ENCODE peak calls at places on chromosomes 12 and 14, in nine cellular contexts. C is heart left ventricle; A is tibial artery; W is CD8-positive, alpha-beta T cell; T is astrocyte; M is H9; L is body of pancreas; Q is GM23248; J is CD8-positive, alpha-beta memory T cell. R is an unnamed sample.

GRCh38 chr12:50110127-50110761 is 1.8 kb upstream of the COX14 start:
- DNase-seq in C (peak), A (peak), W (no peak), T (no peak), M (no peak), L (peak), Q (no peak), J (no peak), R (no peak)

GRCh38 chr14:21997300-21997699 is 323.7 kb upstream of the OR4E1 start:
- DNase-seq in C (no peak), A (no peak), W (no peak), T (no peak), M (peak), L (no peak), Q (peak), J (no peak), R (no peak)

GRCh38 chr12:111056618-111057521 is 136.5 kb upstream of the MYL2 start:
- DNase-seq in C (no peak), A (no peak), W (peak), T (no peak), M (no peak), L (no peak), Q (no peak), J (peak), R (no peak)

GRCh38 chr14:104872469-104873341 is 7.6 kb downstream of the CEP170B start:
- DNase-seq in C (no peak), A (no peak), W (no peak), T (peak), M (peak), L (peak), Q (peak), J (no peak), R (no peak)

GRCh38 chr14:21267886-21268611 is 1.2 kb downstream of the HNRNPC start:
- DNase-seq in C (no peak), A (no peak), W (no peak), T (peak), M (no peak), L (no peak), Q (peak), J (no peak), R (no peak)

GRCh38 chr14:39430762-39431415 is 1.3 kb downstream of the FBXO33 start:
- DNase-seq in C (no peak), A (no peak), W (no peak), T (no peak), M (no peak), L (no peak), Q (peak), J (no peak), R (no peak)

GRCh38 chr14:69877492-69877891 is 1.7 kb upstream of the SMOC1 start:
- DNase-seq in C (no peak), A (no peak), W (no peak), T (no peak), M (no peak), L (no peak), Q (peak), J (no peak), R (no peak)

GRCh38 chr14:99035712-99036593 is 236.0 kb downstream of the BCL11B start:
- DNase-seq in C (peak), A (peak), W (no peak), T (peak), M (peak), L (peak), Q (peak), J (no peak), R (no peak)

DNA sequence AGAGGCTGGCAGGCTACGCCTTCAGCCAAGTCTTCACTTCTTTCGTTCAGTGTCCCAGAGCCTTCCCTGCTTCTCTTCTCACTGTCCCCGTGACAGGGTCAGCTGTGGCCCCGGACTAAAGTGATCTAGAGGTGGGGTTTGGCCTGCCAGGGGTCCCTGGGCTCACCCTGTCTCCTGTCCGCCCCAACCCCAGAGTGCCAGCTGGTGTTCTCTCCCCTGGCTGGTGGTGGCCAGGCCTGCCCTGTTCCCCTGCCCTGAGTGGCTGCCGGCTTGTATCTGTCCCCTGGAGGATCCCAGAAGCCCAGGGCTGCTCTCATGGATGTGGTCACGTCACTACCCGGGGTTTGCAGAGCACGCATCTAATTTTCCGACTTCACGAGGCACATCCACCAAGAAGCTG is 297.4 kb downstream of the GLT1D1 start:
- DNase-seq in C (no peak), A (no peak), W (no peak), T (no peak), M (no peak), L (no peak), Q (no peak), J (no peak), R (no peak)
- H3K27ac ChIP-seq in C (no peak), A (no peak), W (no peak), T (no peak), M (no peak), L (no peak), Q (no peak), J (no peak), R (no peak)

DNA sequence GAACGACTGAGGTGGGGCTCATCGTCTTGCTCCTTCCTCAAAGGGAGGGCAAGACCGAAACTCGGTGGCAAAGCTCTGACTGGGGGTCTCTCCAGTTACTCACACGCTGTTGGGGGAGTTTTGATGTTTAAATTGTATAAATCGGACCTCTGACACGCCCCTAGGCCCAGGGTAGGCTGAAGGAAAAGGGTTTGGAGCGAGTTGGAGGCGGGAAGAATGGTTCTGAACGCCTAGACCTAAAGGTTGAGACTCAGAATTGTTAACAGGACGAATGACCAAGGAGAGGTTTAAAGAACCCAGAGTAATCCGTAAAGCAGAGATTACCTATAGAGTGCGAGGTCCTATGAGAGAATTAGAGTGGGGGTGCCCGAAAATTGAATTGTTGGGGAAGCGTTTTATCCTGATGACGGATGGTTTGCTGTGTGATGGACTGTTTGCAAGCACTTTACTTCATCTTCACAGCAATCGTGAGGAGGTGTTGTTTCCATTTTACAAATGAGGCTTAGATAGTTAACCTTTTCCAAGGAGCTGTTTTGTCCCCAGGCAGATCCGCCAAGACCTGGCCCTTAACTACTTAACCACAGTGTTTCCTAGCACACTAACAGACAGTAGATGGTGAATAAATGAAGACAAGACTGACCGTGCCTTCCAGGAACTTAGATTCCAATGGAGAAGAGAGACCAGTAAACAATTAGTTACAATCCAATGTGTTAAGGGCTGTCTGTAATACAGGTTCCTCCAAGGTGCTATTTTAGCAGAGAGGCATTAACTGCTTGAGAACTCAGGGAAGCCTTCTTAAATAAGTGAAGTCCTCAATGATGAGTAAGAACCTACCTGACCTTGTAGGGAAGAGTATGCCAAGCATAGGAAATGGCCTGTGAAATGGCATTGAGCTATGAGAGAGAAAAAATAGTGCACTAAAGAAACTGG is 929 bp upstream of the UBE2N start:
- DNase-seq in C (no peak), A (no peak), W (no peak), T (no peak), M (no peak), L (no peak), Q (peak), J (no peak), R (no peak)
- H3K27ac ChIP-seq in C (peak), A (peak), W (peak), T (peak), M (peak), L (peak), Q (peak), J (peak), R (peak)

GRCh38 chr14:24159777-24160498 is 1.1 kb upstream of the IRF9 start:
- DNase-seq in C (no peak), A (no peak), W (no peak), T (no peak), M (no peak), L (no peak), Q (no peak), J (no peak), R (no peak)
- H3K27ac ChIP-seq in C (no peak), A (peak), W (peak), T (no peak), M (no peak), L (peak), Q (no peak), J (peak), R (peak)

DNA sequence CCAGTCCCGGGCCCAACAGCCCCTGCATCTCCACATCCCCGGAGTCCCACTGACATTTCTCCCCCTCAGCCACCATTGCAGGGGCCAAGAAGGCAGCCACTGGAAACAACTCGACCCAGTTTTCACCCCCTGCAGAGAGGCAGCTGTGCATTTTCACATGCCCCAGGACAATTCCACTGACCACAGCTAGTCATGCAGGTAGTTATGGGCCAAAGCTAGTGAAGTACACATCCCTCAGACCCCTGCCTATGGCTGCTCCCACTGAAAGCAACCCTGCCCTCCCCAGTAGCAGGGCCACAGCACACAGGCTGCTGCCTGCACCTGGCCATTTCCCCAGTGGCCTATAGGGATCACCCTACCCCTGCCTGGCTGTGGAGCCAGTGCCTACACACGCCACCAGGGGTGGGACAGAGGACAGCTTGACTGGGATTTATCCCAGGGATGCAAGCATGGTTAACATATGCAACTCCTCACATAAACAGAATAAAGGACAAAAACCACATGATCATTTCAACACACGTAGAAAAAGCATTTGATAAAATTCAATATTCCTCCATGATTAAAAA is 154.0 kb downstream of the NDUFA12 start:
- DNase-seq in C (no peak), A (no peak), W (no peak), T (no peak), M (peak), L (no peak), Q (no peak), J (no peak), R (no peak)
- H3K27ac ChIP-seq in C (no peak), A (no peak), W (no peak), T (no peak), M (no peak), L (no peak), Q (no peak), J (no peak), R (no peak)

GRCh38 chr12:67593041-67593870 is 55.3 kb upstream of the DYRK2 start:
- DNase-seq in C (no peak), A (no peak), W (no peak), T (peak), M (no peak), L (peak), Q (peak), J (no peak), R (no peak)
- H3K27ac ChIP-seq in C (no peak), A (no peak), W (no peak), T (no peak), M (no peak), L (peak), Q (peak), J (no peak), R (no peak)

GRCh38 chr12:131603106-131604033 is 107.5 kb upstream of the SFSWAP start:
- DNase-seq in C (no peak), A (no peak), W (no peak), T (no peak), M (no peak), L (no peak), Q (no peak), J (no peak), R (no peak)
- H3K27ac ChIP-seq in C (no peak), A (no peak), W (peak), T (no peak), M (no peak), L (no peak), Q (no peak), J (no peak), R (no peak)

DNA sequence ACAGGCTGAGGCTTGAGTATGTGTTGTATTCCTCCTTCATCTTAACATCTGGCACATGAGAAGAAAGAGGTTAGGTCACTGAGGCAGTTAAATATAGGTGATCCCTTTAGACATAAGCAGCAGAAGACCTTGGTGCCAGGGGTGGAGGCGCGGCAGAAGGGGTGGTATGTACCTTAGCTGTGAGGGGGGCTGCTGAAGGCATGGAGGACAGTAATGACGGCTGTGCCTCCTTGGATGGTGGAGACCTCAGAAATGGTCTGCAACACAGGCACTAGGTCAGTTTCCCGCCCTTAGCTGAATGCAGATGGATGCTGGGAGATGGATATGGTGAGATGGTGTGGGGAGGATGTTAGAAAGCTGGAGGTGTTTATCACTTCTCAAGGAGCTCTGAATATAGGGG is 1.5 kb upstream of the PNMA1 start:
- DNase-seq in C (no peak), A (no peak), W (no peak), T (no peak), M (no peak), L (no peak), Q (no peak), J (no peak), R (no peak)
- H3K27ac ChIP-seq in C (no peak), A (peak), W (no peak), T (no peak), M (no peak), L (no peak), Q (peak), J (no peak), R (no peak)

R was measured in caudate nucleus.